ENCODE peak calls at places on chromosomes 2 and 18, in eight cellular contexts. One of them, this sample, is unnamed.

GRCh38 chr2:71336802-71337201 is 5.2 kb downstream of the ZNF638 start:
- DNase-seq in Caco-2: no peak
- DNase-seq in H9: no peak
- DNase-seq in astrocyte of the spinal cord: no peak
- DNase-seq in hepatocyte: no peak
- DNase-seq in MCF 10A: peak
- DNase-seq in endothelial cell: no peak
- DNase-seq in natural killer cell: no peak
- DNase-seq in this sample: no peak

GRCh38 chr2:36178384-36178783 is 177.2 kb upstream of the CRIM1 start:
- DNase-seq in Caco-2: no peak
- DNase-seq in H9: no peak
- DNase-seq in astrocyte of the spinal cord: peak
- DNase-seq in hepatocyte: no peak
- DNase-seq in MCF 10A: no peak
- DNase-seq in endothelial cell: no peak
- DNase-seq in natural killer cell: no peak
- DNase-seq in this sample: no peak

GRCh38 chr2:127270663-127271062 is 23.3 kb downstream of the ERCC3 start:
- DNase-seq in Caco-2: no peak
- DNase-seq in H9: no peak
- DNase-seq in astrocyte of the spinal cord: no peak
- DNase-seq in hepatocyte: no peak
- DNase-seq in MCF 10A: no peak
- DNase-seq in endothelial cell: no peak
- DNase-seq in natural killer cell: no peak
- DNase-seq in this sample: no peak

GRCh38 chr2:231900975-231901374 is 25.2 kb downstream of the NPPC start:
- DNase-seq in Caco-2: no peak
- DNase-seq in H9: peak
- DNase-seq in astrocyte of the spinal cord: no peak
- DNase-seq in hepatocyte: no peak
- DNase-seq in MCF 10A: no peak
- DNase-seq in endothelial cell: peak
- DNase-seq in natural killer cell: no peak
- DNase-seq in this sample: no peak

GRCh38 chr2:237475704-237476107 is 11.3 kb upstream of the MLPH start:
- DNase-seq in Caco-2: no peak
- DNase-seq in H9: no peak
- DNase-seq in astrocyte of the spinal cord: peak
- DNase-seq in hepatocyte: peak
- DNase-seq in MCF 10A: peak
- DNase-seq in endothelial cell: no peak
- DNase-seq in natural killer cell: no peak
- DNase-seq in this sample: no peak

GRCh38 chr2:151733781-151734672 is at the start of gene NEB:
- DNase-seq in Caco-2: no peak
- DNase-seq in H9: no peak
- DNase-seq in astrocyte of the spinal cord: no peak
- DNase-seq in hepatocyte: no peak
- DNase-seq in MCF 10A: no peak
- DNase-seq in endothelial cell: no peak
- DNase-seq in natural killer cell: no peak
- DNase-seq in this sample: no peak

GRCh38 chr2:191148766-191149165 is 2.0 kb downstream of the STAT4 start:
- DNase-seq in Caco-2: no peak
- DNase-seq in H9: no peak
- DNase-seq in astrocyte of the spinal cord: no peak
- DNase-seq in hepatocyte: no peak
- DNase-seq in MCF 10A: no peak
- DNase-seq in endothelial cell: no peak
- DNase-seq in natural killer cell: no peak
- DNase-seq in this sample: no peak

GRCh38 chr2:123211181-123211580 is 813.9 kb upstream of the CNTNAP5 start:
- DNase-seq in Caco-2: no peak
- DNase-seq in H9: no peak
- DNase-seq in astrocyte of the spinal cord: no peak
- DNase-seq in hepatocyte: no peak
- DNase-seq in MCF 10A: no peak
- DNase-seq in endothelial cell: no peak
- DNase-seq in natural killer cell: no peak
- DNase-seq in this sample: no peak

GRCh38 chr2:176234216-176234615 is 35.0 kb upstream of the MTX2 start:
- DNase-seq in Caco-2: no peak
- DNase-seq in H9: no peak
- DNase-seq in astrocyte of the spinal cord: peak
- DNase-seq in hepatocyte: no peak
- DNase-seq in MCF 10A: no peak
- DNase-seq in endothelial cell: no peak
- DNase-seq in natural killer cell: no peak
- DNase-seq in this sample: no peak

GRCh38 chr2:17482651-17483050 is 35.6 kb downstream of the RAD51AP2 start:
- DNase-seq in Caco-2: no peak
- DNase-seq in H9: no peak
- DNase-seq in astrocyte of the spinal cord: peak
- DNase-seq in hepatocyte: no peak
- DNase-seq in MCF 10A: no peak
- DNase-seq in endothelial cell: no peak
- DNase-seq in natural killer cell: no peak
- DNase-seq in this sample: no peak

GRCh38 chr2:67215214-67215613 is 181.9 kb upstream of the ETAA1 start:
- DNase-seq in Caco-2: peak
- DNase-seq in H9: peak
- DNase-seq in astrocyte of the spinal cord: peak
- DNase-seq in hepatocyte: peak
- DNase-seq in MCF 10A: peak
- DNase-seq in endothelial cell: peak
- DNase-seq in natural killer cell: no peak
- DNase-seq in this sample: peak

GRCh38 chr2:181005809-181006208 is 25.4 kb downstream of the UBE2E3 start:
- DNase-seq in Caco-2: no peak
- DNase-seq in H9: no peak
- DNase-seq in astrocyte of the spinal cord: no peak
- DNase-seq in hepatocyte: no peak
- DNase-seq in MCF 10A: no peak
- DNase-seq in endothelial cell: no peak
- DNase-seq in natural killer cell: no peak
- DNase-seq in this sample: no peak

GRCh38 chr2:231411871-231412615 is 16.5 kb downstream of the B3GNT7 start:
- DNase-seq in Caco-2: no peak
- DNase-seq in H9: peak
- DNase-seq in astrocyte of the spinal cord: peak
- DNase-seq in hepatocyte: peak
- DNase-seq in MCF 10A: peak
- DNase-seq in endothelial cell: peak
- DNase-seq in natural killer cell: peak
- DNase-seq in this sample: peak

GRCh38 chr2:23390152-23390551 is 5.2 kb downstream of the KLHL29 start:
- DNase-seq in Caco-2: no peak
- DNase-seq in H9: no peak
- DNase-seq in astrocyte of the spinal cord: no peak
- DNase-seq in hepatocyte: no peak
- DNase-seq in MCF 10A: no peak
- DNase-seq in endothelial cell: no peak
- DNase-seq in natural killer cell: no peak
- DNase-seq in this sample: no peak

GRCh38 chr2:170073288-170073687 is 104.7 kb upstream of the MYO3B start:
- DNase-seq in Caco-2: no peak
- DNase-seq in H9: no peak
- DNase-seq in astrocyte of the spinal cord: peak
- DNase-seq in hepatocyte: no peak
- DNase-seq in MCF 10A: peak
- DNase-seq in endothelial cell: no peak
- DNase-seq in natural killer cell: no peak
- DNase-seq in this sample: no peak

GRCh38 chr2:88022522-88022921 is 6.2 kb upstream of the RNU2-63P start:
- DNase-seq in Caco-2: no peak
- DNase-seq in H9: no peak
- DNase-seq in astrocyte of the spinal cord: no peak
- DNase-seq in hepatocyte: no peak
- DNase-seq in MCF 10A: no peak
- DNase-seq in endothelial cell: no peak
- DNase-seq in natural killer cell: no peak
- DNase-seq in this sample: no peak
- TF ChIP-seq CTCF in Caco-2: no peak
- TF ChIP-seq CTCF in H9: no peak
- TF ChIP-seq CTCF in astrocyte of the spinal cord: no peak
- TF ChIP-seq CTCF in hepatocyte: no peak
- TF ChIP-seq CTCF in MCF 10A: no peak
- TF ChIP-seq CTCF in endothelial cell: no peak
- TF ChIP-seq CTCF in natural killer cell: no peak
- TF ChIP-seq CTCF in this sample: no peak

GRCh38 chr2:216590780-216591179 is 42.4 kb upstream of the IGFBP2 start:
- DNase-seq in Caco-2: no peak
- DNase-seq in H9: peak
- DNase-seq in astrocyte of the spinal cord: peak
- DNase-seq in hepatocyte: no peak
- DNase-seq in MCF 10A: no peak
- DNase-seq in endothelial cell: no peak
- DNase-seq in natural killer cell: no peak
- DNase-seq in this sample: no peak
- TF ChIP-seq CTCF in Caco-2: no peak
- TF ChIP-seq CTCF in H9: peak
- TF ChIP-seq CTCF in astrocyte of the spinal cord: no peak
- TF ChIP-seq CTCF in hepatocyte: no peak
- TF ChIP-seq CTCF in MCF 10A: no peak
- TF ChIP-seq CTCF in endothelial cell: no peak
- TF ChIP-seq CTCF in natural killer cell: no peak
- TF ChIP-seq CTCF in this sample: no peak

DNA sequence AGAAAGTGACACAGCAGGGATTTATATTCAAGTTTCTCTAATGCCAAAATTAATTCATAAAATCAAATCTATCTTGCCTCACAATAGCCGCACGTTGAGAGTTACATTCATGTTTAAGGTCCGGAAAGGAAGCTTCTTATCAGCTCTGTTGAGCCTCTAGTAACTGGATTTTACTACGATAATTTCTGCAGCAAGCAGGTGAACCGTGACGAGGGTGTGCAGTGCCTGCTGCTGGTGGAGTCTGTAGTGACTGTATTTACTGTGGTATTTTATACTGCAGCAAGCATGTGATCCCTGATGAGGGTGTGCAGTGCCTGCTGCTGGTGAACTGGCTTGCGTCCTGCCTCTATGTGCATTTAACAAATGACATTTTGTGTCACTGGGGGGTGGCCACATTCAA is 120.0 kb downstream of the SNTG2 start:
- DNase-seq in Caco-2: no peak
- DNase-seq in H9: no peak
- DNase-seq in astrocyte of the spinal cord: no peak
- DNase-seq in hepatocyte: no peak
- DNase-seq in MCF 10A: no peak
- DNase-seq in endothelial cell: no peak
- DNase-seq in natural killer cell: no peak
- DNase-seq in this sample: no peak
- TF ChIP-seq CTCF in Caco-2: no peak
- TF ChIP-seq CTCF in H9: no peak
- TF ChIP-seq CTCF in astrocyte of the spinal cord: no peak
- TF ChIP-seq CTCF in hepatocyte: no peak
- TF ChIP-seq CTCF in MCF 10A: no peak
- TF ChIP-seq CTCF in endothelial cell: no peak
- TF ChIP-seq CTCF in natural killer cell: no peak
- TF ChIP-seq CTCF in this sample: no peak

GRCh38 chr2:1789610-1790009 is 45.3 kb upstream of the PXDN start:
- DNase-seq in Caco-2: no peak
- DNase-seq in H9: no peak
- DNase-seq in astrocyte of the spinal cord: no peak
- DNase-seq in hepatocyte: no peak
- DNase-seq in MCF 10A: no peak
- DNase-seq in endothelial cell: no peak
- DNase-seq in natural killer cell: no peak
- DNase-seq in this sample: no peak
- TF ChIP-seq CTCF in Caco-2: no peak
- TF ChIP-seq CTCF in H9: peak
- TF ChIP-seq CTCF in astrocyte of the spinal cord: no peak
- TF ChIP-seq CTCF in hepatocyte: no peak
- TF ChIP-seq CTCF in MCF 10A: peak
- TF ChIP-seq CTCF in endothelial cell: peak
- TF ChIP-seq CTCF in natural killer cell: no peak
- TF ChIP-seq CTCF in this sample: peak

DNA sequence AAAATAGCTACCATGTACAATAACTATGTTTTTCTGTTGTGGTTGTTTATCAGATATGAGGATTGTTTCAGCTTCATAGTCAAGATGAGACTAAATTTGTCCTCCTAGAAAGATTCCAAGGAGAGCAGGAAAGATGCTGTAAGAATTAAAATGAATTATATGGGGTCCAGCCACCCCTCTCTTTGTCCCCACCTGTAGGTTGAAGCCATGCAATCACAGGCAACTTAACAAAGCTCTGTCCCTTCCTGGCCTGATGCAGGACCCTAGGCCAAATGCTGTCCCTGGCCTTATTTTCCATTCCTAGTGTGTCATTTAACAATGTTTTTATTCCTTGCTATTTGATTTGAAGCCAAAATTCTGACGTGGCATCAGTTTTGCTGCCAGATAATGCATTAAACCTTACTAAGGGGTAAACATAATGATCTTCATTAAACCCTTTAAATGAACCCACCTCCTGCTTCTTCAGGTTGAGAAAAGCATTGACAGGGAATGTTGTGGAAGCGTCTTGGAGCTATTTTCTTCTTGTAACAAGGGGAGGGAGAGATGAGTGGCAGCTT is 240.9 kb upstream of the ZNF521 start:
- DNase-seq in Caco-2: no peak
- DNase-seq in H9: no peak
- DNase-seq in astrocyte of the spinal cord: no peak
- DNase-seq in hepatocyte: no peak
- DNase-seq in MCF 10A: no peak
- DNase-seq in endothelial cell: no peak
- DNase-seq in natural killer cell: no peak
- DNase-seq in this sample: no peak
- TF ChIP-seq CTCF in Caco-2: no peak
- TF ChIP-seq CTCF in H9: peak
- TF ChIP-seq CTCF in astrocyte of the spinal cord: no peak
- TF ChIP-seq CTCF in hepatocyte: no peak
- TF ChIP-seq CTCF in MCF 10A: no peak
- TF ChIP-seq CTCF in endothelial cell: no peak
- TF ChIP-seq CTCF in natural killer cell: no peak
- TF ChIP-seq CTCF in this sample: peak

This sample was measured in type B pancreatic cell.